ENCODE peak calls at places on chromosomes 13 and 19, in ten cellular contexts. S, P, D, C, M, L, I, Q, V and F are unnamed samples.

GRCh38 chr13:110233181-110233641 is 73.7 kb downstream of the COL4A1 start:
- DNase-seq in M (no peak), P (no peak), Q (no peak), L (no peak), V (peak; percentile 87), D (peak; percentile 50), C (peak; percentile 30), S (no peak), I (no peak), F (no peak)

GRCh38 chr19:46192990-46193650 is 36.4 kb upstream of the IGFL1 start:
- DNase-seq in Q (no peak), S (no peak), M (no peak), V (peak; percentile 79), D (no peak), L (no peak), I (no peak), P (no peak), C (peak; percentile 70), F (no peak)

GRCh38 chr19:51690359-51691121 is 2.6 kb upstream of the SPACA6 start:
- DNase-seq in M (no peak), I (peak; percentile 71), D (peak; percentile 47), L (peak; percentile 89), P (peak; percentile 85), S (peak; percentile 87), V (peak; percentile 59), Q (peak; percentile 84), C (no peak), F (peak; percentile 33)

GRCh38 chr13:31588923-31589322 is 150.4 kb upstream of the RXFP2 start:
- DNase-seq in C (no peak), I (no peak), S (no peak), M (no peak), Q (no peak), D (no peak), P (no peak), V (no peak), L (no peak), F (no peak)

GRCh38 chr19:15469513-15470297 is 5.4 kb upstream of the RASAL3 start:
- DNase-seq in S (peak; percentile 32), D (no peak), P (peak; percentile 54), M (no peak), V (no peak), L (no peak), C (no peak), Q (peak; percentile 74), I (no peak), F (no peak)

GRCh38 chr19:54209058-54209747 is 8.5 kb downstream of the RPS9 start:
- DNase-seq in V (no peak), S (no peak), D (no peak), M (no peak), P (no peak), Q (peak; percentile 52), C (no peak), I (no peak), L (peak; percentile 83), F (no peak)

GRCh38 chr13:47044842-47045241 is 148.0 kb upstream of the HTR2A start:
- DNase-seq in D (no peak), S (no peak), Q (no peak), C (no peak), I (no peak), L (no peak), V (no peak), M (no peak), P (no peak), F (no peak)

GRCh38 chr19:16088351-16088984 is 12.2 kb downstream of the TPM4 start:
- DNase-seq in L (peak; percentile 57), M (no peak), I (no peak), C (no peak), P (no peak), S (no peak), V (no peak), Q (no peak), D (no peak), F (no peak)

GRCh38 chr13:113967729-113968462 is 6.0 kb downstream of the C13orf46 start:
- DNase-seq in V (no peak), Q (no peak), M (no peak), P (peak; percentile 54), S (no peak), D (no peak), L (peak; percentile 72), C (no peak), I (no peak), F (no peak)

GRCh38 chr19:31349160-31349881 is at the start of gene TSHZ3:
- DNase-seq in D (peak; percentile 51), L (peak; percentile 96), I (peak; percentile 47), M (no peak), P (peak; percentile 93), Q (peak; percentile 85), V (peak; percentile 59), C (peak; percentile 38), S (peak; percentile 83), F (no peak)